ENCODE peak calls at places on chromosomes 4 and X, in four cellular contexts. Y, R, C and P are unnamed samples.

GRCh38 chrX:87409113-87409841 is 108.3 kb upstream of the KLHL4 start:
- DNase-seq in Y (peak), R (no peak), C (no peak), P (no peak)

GRCh38 chr4:128308986-128309385 is 21.4 kb upstream of the PGRMC2 start:
- DNase-seq in Y (no peak), R (no peak), C (no peak), P (no peak)

GRCh38 chr4:118282692-118283091 is 70.1 kb downstream of the PRSS12 start:
- DNase-seq in Y (no peak), R (no peak), C (no peak), P (no peak)

GRCh38 chrX:16465081-16465876 is 184.7 kb upstream of the S100G start:
- DNase-seq in Y (no peak), R (no peak), C (no peak), P (no peak)

GRCh38 chr4:55866290-55866907 is 13.0 kb downstream of the EXOC1 start:
- DNase-seq in Y (no peak), R (no peak), C (no peak), P (no peak)

GRCh38 chr4:145731026-145731425 is 51.1 kb downstream of the C4orf51 start:
- DNase-seq in Y (no peak), R (peak), C (no peak), P (no peak)

GRCh38 chrX:141320801-141321200 is 78.5 kb upstream of the SPANXC start:
- DNase-seq in Y (no peak), R (no peak), C (no peak), P (no peak)

GRCh38 chr4:7761720-7762119 is 177.9 kb downstream of the AFAP1 start:
- DNase-seq in Y (peak), R (no peak), C (peak), P (peak)

GRCh38 chrX:99603076-99603814 is 806.8 kb downstream of the PCDH19 start:
- DNase-seq in Y (no peak), R (no peak), C (no peak), P (no peak)

GRCh38 chrX:135543924-135544323 is 23.5 kb downstream of the INTS6L start:
- DNase-seq in Y (no peak), R (no peak), C (peak), P (no peak)

GRCh38 chr4:123443401-123444297 is 47.1 kb downstream of the SPRY1 start:
- DNase-seq in Y (no peak), R (no peak), C (no peak), P (no peak)

GRCh38 chr4:80208606-80209005 is 11.3 kb downstream of the PRDM8 start:
- DNase-seq in Y (no peak), R (no peak), C (no peak), P (no peak)

GRCh38 chrX:20139966-20140365 is 1.7 kb downstream of the EIF1AX start:
- DNase-seq in Y (no peak), R (no peak), C (no peak), P (no peak)